ENCODE peak calls at places on chromosomes 6 and 20, in nine cellular contexts. D, P, A, B, Z, I, Y, E and X are unnamed samples. For H3K4me1 and H3K27me3, the result is how much of the 10 kb centered on the place peaks cover.

GRCh38 chr20:57998276-57998675 is 230.2 kb downstream of the ANKRD60 start:
- DNase-seq in D (no peak), P (no peak), A (no peak), B (no peak), Z (no peak), I (no peak), Y (no peak), E (no peak), X (no peak)

GRCh38 chr6:141744971-141745370 is 387.8 kb upstream of the GJE1 start:
- DNase-seq in D (no peak), P (no peak), A (peak), B (no peak), Z (no peak), I (no peak), Y (no peak), E (no peak), X (no peak)

GRCh38 chr6:75922226-75922625 is 150.2 kb downstream of the IMPG1 start:
- DNase-seq in D (peak), P (no peak), A (peak), B (peak), Z (no peak), I (no peak), Y (no peak), E (no peak), X (no peak)

GRCh38 chr6:48141975-48142374 is 31.0 kb upstream of the PTCHD4 start:
- DNase-seq in D (no peak), P (no peak), A (no peak), B (no peak), Z (no peak), I (no peak), Y (no peak), E (no peak), X (peak)

GRCh38 chr6:147510949-147511590 is 2.6 kb downstream of the SAMD5 start:
- DNase-seq in D (no peak), P (no peak), A (no peak), B (no peak), Z (no peak), I (no peak), Y (peak), E (no peak), X (no peak)

GRCh38 chr20:6164421-6165341 is 41.9 kb upstream of the FERMT1 start:
- DNase-seq in D (peak), P (no peak), A (no peak), B (no peak), Z (no peak), I (no peak), Y (no peak), E (no peak), X (no peak)

GRCh38 chr6:117272886-117273285 is 7.5 kb downstream of the VGLL2 start:
- DNase-seq in D (no peak), P (no peak), A (no peak), B (no peak), Z (no peak), I (no peak), Y (no peak), E (no peak), X (no peak)

GRCh38 chr20:49210101-49210749 is 9.0 kb upstream of the DDX27 start:
- DNase-seq in D (no peak), P (no peak), A (peak), B (no peak), Z (no peak), I (no peak), Y (no peak), E (no peak), X (peak)

GRCh38 chr20:58555078-58555765 is 40.0 kb upstream of the APCDD1L start:
- DNase-seq in D (peak), P (no peak), A (peak), B (peak), Z (no peak), I (no peak), Y (no peak), E (peak), X (peak)

GRCh38 chr6:11381801-11382513 is 149.5 kb upstream of the NEDD9 start:
- DNase-seq in D (no peak), P (no peak), A (no peak), B (no peak), Z (no peak), I (no peak), Y (peak), E (no peak), X (no peak)

GRCh38 chr6:89221971-89222887 is 5.1 kb upstream of the GABRR1 start:
- DNase-seq in D (peak), P (no peak), A (no peak), B (no peak), Z (no peak), I (no peak), Y (no peak), E (no peak), X (no peak)

GRCh38 chr20:57894096-57894495 is 184.3 kb upstream of the PMEPA1 start:
- DNase-seq in D (no peak), P (no peak), A (no peak), B (no peak), Z (no peak), I (no peak), Y (no peak), E (no peak), X (no peak)

GRCh38 chr6:111741177-111741952 is 131.9 kb downstream of the FYN start:
- DNase-seq in D (no peak), P (no peak), A (no peak), B (no peak), Z (no peak), I (no peak), Y (no peak), E (no peak), X (no peak)

GRCh38 chr6:146470091-146470770 is 73.4 kb upstream of the RAB32 start:
- DNase-seq in D (no peak), P (no peak), A (no peak), B (no peak), Z (no peak), I (no peak), Y (no peak), E (no peak), X (no peak)

GRCh38 chr6:109241199-109241598 is 141.1 kb downstream of the CD164 start:
- DNase-seq in D (peak), P (no peak), A (peak), B (no peak), Z (no peak), I (no peak), Y (no peak), E (no peak), X (peak)

GRCh38 chr6:121463087-121463486 is 27.6 kb downstream of the GJA1 start:
- DNase-seq in D (no peak), P (no peak), A (no peak), B (no peak), Z (no peak), I (no peak), Y (no peak), E (no peak), X (no peak)

GRCh38 chr6:109852713-109853112 is 125.4 kb upstream of the GPR6 start:
- DNase-seq in D (no peak), P (no peak), A (no peak), B (no peak), Z (no peak), I (no peak), Y (no peak), E (no peak), X (no peak)

GRCh38 chr20:24681634-24682495 is 212.4 kb downstream of the SYNDIG1 start:
- DNase-seq in D (no peak), P (no peak), A (no peak), B (no peak), Z (no peak), I (no peak), Y (no peak), E (no peak), X (no peak)

GRCh38 chr6:154450498-154450897 is 60.0 kb downstream of the CNKSR3 start:
- DNase-seq in D (no peak), P (no peak), A (no peak), B (no peak), Z (no peak), I (no peak), Y (no peak), E (no peak), X (no peak)

GRCh38 chr20:25867776-25868649 is 171.4 kb upstream of the ZNF337 start:
- DNase-seq in D (peak), P (no peak), A (peak), B (peak), Z (peak), I (no peak), Y (peak), E (peak), X (peak)

GRCh38 chr20:8331740-8332412 is 199.8 kb downstream of the PLCB1 start:
- DNase-seq in D (peak), P (no peak), A (peak), B (peak), Z (no peak), I (no peak), Y (no peak), E (no peak), X (peak)

GRCh38 chr6:36319436-36319762 is 17.3 kb downstream of the BNIP5 start:
- DNase-seq in D (no peak), P (no peak), A (no peak), B (no peak), Z (peak), I (no peak), Y (peak), E (no peak), X (no peak)

GRCh38 chr20:50229156-50229605 is 38.6 kb downstream of the CEBPB start:
- DNase-seq in D (no peak), P (no peak), A (no peak), B (no peak), Z (no peak), I (no peak), Y (peak), E (no peak), X (no peak)

GRCh38 chr20:62742550-62742949 is 33.9 kb downstream of the NTSR1 start:
- DNase-seq in D (no peak), P (no peak), A (no peak), B (no peak), Z (no peak), I (no peak), Y (no peak), E (no peak), X (no peak)

GRCh38 chr20:54123587-54124180 is 50.1 kb downstream of the CYP24A1 start:
- DNase-seq in D (peak), P (no peak), A (peak), B (peak), Z (peak), I (peak), Y (peak), E (peak), X (peak)

GRCh38 chr6:3323148-3323547 is 64.4 kb downstream of the PSMG4 start:
- DNase-seq in D (no peak), P (no peak), A (no peak), B (no peak), Z (no peak), I (no peak), Y (no peak), E (no peak), X (no peak)

GRCh38 chr6:169984181-169985120 is 233.0 kb downstream of the ERMARD start:
- DNase-seq in D (no peak), P (no peak), A (no peak), B (no peak), Z (no peak), I (no peak), Y (no peak), E (no peak), X (no peak)

GRCh38 chr6:144185133-144185836 is 35.0 kb downstream of the STX11 start:
- DNase-seq in D (peak), P (no peak), A (no peak), B (no peak), Z (no peak), I (no peak), Y (no peak), E (no peak), X (no peak)

GRCh38 chr20:44921447-44921846 is 11.6 kb downstream of the PABPC1L start:
- DNase-seq in D (no peak), P (no peak), A (no peak), B (no peak), Z (no peak), I (no peak), Y (no peak), E (no peak), X (no peak)

GRCh38 chr6:38997128-38997761 is 51.3 kb upstream of the GLP1R start:
- DNase-seq in D (no peak), P (peak), A (peak), B (peak), Z (peak), I (peak), Y (no peak), E (peak), X (peak)

GRCh38 chr20:16801919-16802651 is 53.9 kb downstream of the OTOR start:
- DNase-seq in D (peak), P (peak), A (peak), B (peak), Z (peak), I (peak), Y (peak), E (peak), X (peak)

GRCh38 chr20:63326314-63327228 is 33.6 kb downstream of the COL20A1 start:
- DNase-seq in D (no peak), P (no peak), A (no peak), B (no peak), Z (no peak), I (no peak), Y (no peak), E (no peak), X (no peak)

GRCh38 chr6:47168176-47168575 is 126.0 kb upstream of the ADGRF1 start:
- DNase-seq in D (peak), P (no peak), A (peak), B (peak), Z (no peak), I (no peak), Y (no peak), E (no peak), X (peak)

GRCh38 chr6:144346719-144347446 is 61.7 kb downstream of the UTRN start:
- DNase-seq in D (peak), P (no peak), A (peak), B (peak), Z (no peak), I (no peak), Y (no peak), E (no peak), X (peak)

GRCh38 chr20:49045440-49046086 is 549 bp upstream of the CSE1L start:
- DNase-seq in D (peak), P (no peak), A (peak), B (peak), Z (no peak), I (no peak), Y (peak), E (no peak), X (peak)

GRCh38 chr20:49813305-49813974 is 812 bp downstream of the SLC9A8 start:
- DNase-seq in D (no peak), P (no peak), A (no peak), B (no peak), Z (no peak), I (no peak), Y (no peak), E (no peak), X (no peak)

GRCh38 chr6:170290306-170291128 is at the start of gene DLL1:
- DNase-seq in D (peak), P (peak), A (no peak), B (peak), Z (peak), I (no peak), Y (peak), E (peak), X (peak)

GRCh38 chr6:34389034-34389433 is 3.4 kb downstream of the NUDT3 start:
- DNase-seq in D (no peak), P (no peak), A (no peak), B (no peak), Z (peak), I (no peak), Y (no peak), E (no peak), X (no peak)

GRCh38 chr6:137234505-137234863 is 15.3 kb upstream of the IFNGR1 start:
- DNase-seq in D (no peak), P (no peak), A (no peak), B (no peak), Z (no peak), I (no peak), Y (peak), E (no peak), X (no peak)
- H3K9ac ChIP-seq in D (peak), P (no peak), A (no peak), B (no peak), Z (no peak), I (no peak), Y (no peak), E (no peak), X (peak)

DNA sequence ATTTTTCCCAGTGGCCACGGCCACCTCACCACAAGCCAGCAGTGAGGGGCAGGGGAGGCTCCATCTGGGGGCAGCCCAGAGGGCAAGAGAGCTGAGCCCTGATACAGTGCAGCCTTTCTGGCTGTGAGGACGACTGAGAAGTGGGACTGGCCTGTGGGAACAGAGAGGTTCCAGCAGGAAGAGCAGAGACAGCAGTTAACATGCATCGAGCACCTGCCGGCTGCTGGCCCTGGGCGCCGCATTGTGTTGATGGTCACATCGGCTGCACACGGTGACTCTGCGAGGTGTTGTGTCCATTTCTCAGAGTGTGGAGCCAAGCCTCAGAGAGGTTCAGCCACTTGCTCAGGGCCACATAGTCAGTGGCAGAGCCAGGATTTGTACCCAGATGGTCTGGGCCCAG is 9.8 kb downstream of the FOXS1 start:
- DNase-seq in D (no peak), P (no peak), A (no peak), B (no peak), Z (no peak), I (no peak), Y (no peak), E (no peak), X (no peak)
- H3K4me1 ChIP-seq in D (under half), P (under half), A (under half), B (under half), Z (under half), I (under half), Y (under half), E (under half), X (under half)

DNA sequence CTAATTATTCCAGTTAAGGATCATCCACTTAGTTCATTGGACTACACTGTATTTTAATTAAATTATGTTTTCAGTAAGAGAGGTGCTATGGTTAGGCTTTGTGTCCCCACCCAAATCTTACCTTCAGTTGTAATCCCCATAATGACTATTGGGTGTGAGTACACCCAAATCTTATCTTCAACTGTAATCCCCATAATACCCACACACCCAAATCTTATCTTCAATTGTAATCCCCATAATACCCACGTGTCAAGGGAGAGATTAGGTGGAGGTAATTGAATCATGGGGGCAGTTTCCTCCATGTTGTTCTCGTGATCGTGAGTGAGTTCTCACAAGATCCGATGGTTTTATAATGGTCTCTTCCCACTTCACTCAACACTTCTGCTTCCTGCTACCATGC is 208.0 kb upstream of the PHACTR1 start:
- DNase-seq in D (no peak), P (no peak), A (no peak), B (no peak), Z (no peak), I (no peak), Y (no peak), E (no peak), X (no peak)
- H3K27me3 ChIP-seq in D (under half), P (under half), A (under half), B (under half), Z (under half), I (under half), Y (under half), E (under half), X (under half)

GRCh38 chr20:32763202-32763999 is 1.2 kb downstream of the DNMT3B start:
- DNase-seq in D (peak), P (no peak), A (no peak), B (no peak), Z (peak), I (no peak), Y (no peak), E (no peak), X (no peak)

GRCh38 chr20:32762754-32763201 is 593 bp downstream of the DNMT3B start:
- DNase-seq in D (peak), P (no peak), A (no peak), B (no peak), Z (peak), I (no peak), Y (peak), E (no peak), X (peak)

GRCh38 chr20:32764000-32764960 is 2.1 kb downstream of the DNMT3B start:
- DNase-seq in D (no peak), P (no peak), A (no peak), B (no peak), Z (peak), I (peak), Y (no peak), E (peak), X (no peak)

GRCh38 chr20:32761831-32762753 is at the start of gene DNMT3B:
- DNase-seq in D (peak), P (peak), A (peak), B (peak), Z (peak), I (peak), Y (peak), E (peak), X (peak)

GRCh38 chr20:32761417-32761830 is 761 bp upstream of the DNMT3B start:
- DNase-seq in D (no peak), P (no peak), A (no peak), B (no peak), Z (no peak), I (no peak), Y (no peak), E (no peak), X (no peak)
- H3K9ac ChIP-seq in D (peak), P (peak), A (no peak), B (peak), Z (no peak), I (peak), Y (peak), E (peak), X (peak)

DNA sequence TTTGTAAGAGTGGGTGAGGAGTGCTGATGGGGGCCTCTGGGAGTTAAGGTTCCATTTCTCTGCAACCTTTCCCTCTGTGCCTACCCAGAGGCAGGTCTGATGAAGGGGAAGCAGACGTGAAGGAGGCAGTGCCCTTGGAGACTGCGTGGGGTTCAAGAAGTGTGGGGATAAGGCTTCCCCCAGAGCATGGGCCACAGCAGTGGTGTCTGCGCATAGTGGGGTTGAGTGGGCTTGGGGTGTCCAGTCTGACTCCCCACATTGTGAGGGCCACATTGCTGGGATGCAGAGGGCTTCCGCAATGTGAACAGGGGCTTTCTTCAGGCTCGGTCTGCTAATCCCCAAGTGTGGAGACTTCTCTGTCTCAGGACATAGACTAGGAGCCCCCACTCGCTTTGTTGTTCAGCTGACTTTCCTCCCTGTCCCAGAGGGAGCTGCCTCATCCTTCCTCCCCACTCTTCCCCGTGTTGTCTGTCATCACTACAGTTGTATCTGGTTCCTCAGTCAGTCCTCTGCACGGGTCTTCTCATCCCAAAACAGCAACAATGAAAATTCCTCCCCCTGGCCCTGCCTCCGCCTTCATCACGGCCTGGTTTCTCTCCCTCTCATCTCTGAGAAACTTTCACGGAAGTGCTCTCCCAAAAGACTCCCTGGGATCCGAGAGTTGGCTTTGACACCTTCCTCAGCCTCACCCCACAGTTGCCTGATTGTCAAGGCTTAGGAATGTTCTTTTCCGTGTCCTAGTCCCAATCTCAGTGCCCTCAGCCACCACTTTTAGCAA is 2.8 kb downstream of the EBF4 start:
- DNase-seq in D (no peak), P (no peak), A (no peak), B (no peak), Z (no peak), I (no peak), Y (peak), E (peak), X (no peak)
- H3K4me1 ChIP-seq in D (under half), P (under half), A (under half), B (under half), Z (under half), I (under half), Y (under half), E (under half), X (under half)